ENCODE peak calls at places on chromosomes 6 and 20, in five cellular contexts. N is neuronal stem cell; K is GM23248; S is SJSA1; A is CD4-positive, alpha-beta memory T cell. O is an unnamed sample.

GRCh38 chr6:35611235-35611634 is 77.5 kb downstream of the FKBP5 start:
- DNase-seq in K (peak; percentile 48), A (peak; percentile 45), N (no peak), S (no peak), O (no peak)

GRCh38 chr20:12171927-12172581 is 254.4 kb downstream of the BTBD3 start:
- DNase-seq in A (no peak), K (peak; percentile 24), S (no peak), N (no peak), O (no peak)

GRCh38 chr6:154276810-154277577 is 79.6 kb downstream of the IPCEF1 start:
- DNase-seq in N (no peak), S (no peak), K (peak; percentile 61), A (peak; percentile 64), O (no peak)

GRCh38 chr6:6411115-6411514 is 90.7 kb upstream of the F13A1 start:
- DNase-seq in A (no peak), K (no peak), S (no peak), N (no peak), O (no peak)

GRCh38 chr6:167119680-167120556 is 3.0 kb upstream of the CCR6 start:
- DNase-seq in N (no peak), S (no peak), K (no peak), A (peak; percentile 85), O (no peak)

GRCh38 chr6:156731436-156731835 is 45.7 kb upstream of the ARID1B start:
- DNase-seq in S (no peak), N (no peak), K (peak; percentile 83), A (no peak), O (no peak)

GRCh38 chr6:166623318-166623717 is 3.7 kb downstream of the RPS6KA2 start:
- DNase-seq in N (no peak), A (no peak), S (no peak), K (no peak), O (no peak)

GRCh38 chr6:24704468-24704867 is 14.5 kb downstream of the C6orf62 start:
- DNase-seq in K (no peak), A (no peak), N (no peak), S (no peak), O (no peak)

GRCh38 chr20:13220194-13220856 is 749 bp upstream of the ISM1 start:
- DNase-seq in A (peak; percentile 28), K (peak; percentile 54), S (no peak), N (peak; percentile 46), O (peak; percentile 75)

GRCh38 chr6:105273589-105273988 is 93.8 kb upstream of the POPDC3 start:
- DNase-seq in N (no peak), K (no peak), A (no peak), S (no peak), O (no peak)

GRCh38 chr6:47483853-47484546 is 6.4 kb downstream of the CD2AP start:
- DNase-seq in K (peak; percentile 65), N (no peak), A (no peak), S (no peak), O (no peak)

GRCh38 chr6:106290954-106291353 is 34.6 kb downstream of the ATG5 start:
- DNase-seq in K (no peak), A (no peak), S (no peak), N (no peak), O (no peak)

GRCh38 chr20:53597085-53597482 is 3.4 kb upstream of the ZNF217 start:
- DNase-seq in K (no peak), N (no peak), S (no peak), A (no peak), O (no peak)

GRCh38 chr6:163355471-163355991 is 59.0 kb upstream of the QKI start:
- DNase-seq in A (no peak), S (peak; percentile 59), N (no peak), K (peak; percentile 85), O (peak; percentile 81)

GRCh38 chr6:36615018-36615761 is 21.0 kb downstream of the SRSF3 start:
- DNase-seq in K (peak; percentile 84), A (peak; percentile 65), N (peak; percentile 31), S (no peak), O (no peak)

GRCh38 chr6:44202332-44202971 is 14.3 kb upstream of the MYMX start:
- DNase-seq in N (no peak), K (no peak), S (no peak), A (no peak), O (no peak)

GRCh38 chr20:43736588-43737091 is 9.8 kb upstream of the GTSF1L start:
- DNase-seq in K (no peak), S (no peak), A (no peak), N (peak; percentile 49), O (no peak)

GRCh38 chr20:44835661-44836221 is 25.4 kb upstream of the RIMS4 start:
- DNase-seq in K (no peak), S (no peak), A (no peak), N (no peak), O (no peak)

GRCh38 chr6:33589723-33590530 is 9.9 kb upstream of the BAK1 start:
- DNase-seq in A (peak; percentile 44), S (peak; percentile 82), N (no peak), K (peak; percentile 97), O (peak; percentile 90)

GRCh38 chr6:33591633-33592032 is 11.6 kb upstream of the BAK1 start:
- DNase-seq in K (no peak), N (no peak), A (no peak), S (no peak), O (no peak)

GRCh38 chr6:33589366-33589722 is 9.3 kb upstream of the BAK1 start:
- DNase-seq in A (no peak), K (no peak), S (no peak), N (no peak), O (no peak)

GRCh38 chr6:33592280-33592594 is 12.2 kb upstream of the BAK1 start:
- DNase-seq in A (no peak), N (no peak), K (no peak), S (no peak), O (no peak)

DNA sequence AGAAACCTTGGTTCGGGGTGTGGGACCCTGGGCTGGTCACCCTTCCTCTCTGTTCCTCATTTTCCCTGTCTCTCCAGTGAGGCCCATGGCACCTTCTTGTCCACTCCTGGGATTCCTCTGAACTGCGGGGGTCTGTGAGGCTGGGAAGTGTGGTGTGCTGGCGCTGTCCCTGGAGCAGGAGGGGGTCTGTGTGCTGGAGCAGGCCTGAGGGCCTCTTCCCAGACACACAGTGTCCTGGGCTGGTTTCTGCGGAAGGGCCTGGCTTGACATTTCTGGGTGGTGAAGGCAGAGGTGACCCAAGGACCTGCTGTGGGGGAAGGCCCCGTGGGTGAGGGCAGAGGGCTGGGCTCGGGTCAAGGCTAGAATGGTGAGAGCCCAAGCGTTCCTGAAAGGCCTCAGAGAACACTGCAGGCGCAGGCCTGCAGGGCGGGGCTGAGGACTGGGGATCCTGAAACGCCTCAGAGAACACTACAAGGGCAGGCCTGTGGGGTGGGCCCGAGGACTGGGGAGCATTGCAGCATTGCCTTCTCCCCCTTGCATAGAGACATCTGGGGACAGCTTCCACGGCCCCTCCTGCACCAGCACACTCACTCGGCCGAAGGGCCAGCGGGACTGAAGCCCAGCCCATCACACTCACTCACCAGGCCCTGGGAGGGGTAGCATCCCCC is 10.6 kb upstream of the BAK1 start:
- DNase-seq in S (peak; percentile 41), K (peak; percentile 53), N (no peak), A (no peak), O (peak; percentile 89)
- H3K27ac ChIP-seq in S (peak overlapping the region; percentile 59), K (peak overlapping the region; percentile 80), N (no peak overlapping the region), A (no peak overlapping the region), O (peak overlapping the region; percentile 84)

GRCh38 chr6:143555582-143555981 is 44.1 kb upstream of the FUCA2 start:
- DNase-seq in K (no peak), S (no peak), N (no peak), A (no peak), O (no peak)

GRCh38 chr6:143553337-143553736 is 41.8 kb upstream of the FUCA2 start:
- DNase-seq in N (no peak), K (no peak), A (no peak), S (no peak), O (no peak)

GRCh38 chr6:143556529-143556928 is 45.0 kb upstream of the FUCA2 start:
- DNase-seq in S (peak; percentile 55), A (no peak), N (no peak), K (peak; percentile 90), O (no peak)

GRCh38 chr6:143559101-143559500 is 47.6 kb upstream of the FUCA2 start:
- DNase-seq in A (no peak), S (no peak), K (no peak), N (no peak), O (no peak)

DNA sequence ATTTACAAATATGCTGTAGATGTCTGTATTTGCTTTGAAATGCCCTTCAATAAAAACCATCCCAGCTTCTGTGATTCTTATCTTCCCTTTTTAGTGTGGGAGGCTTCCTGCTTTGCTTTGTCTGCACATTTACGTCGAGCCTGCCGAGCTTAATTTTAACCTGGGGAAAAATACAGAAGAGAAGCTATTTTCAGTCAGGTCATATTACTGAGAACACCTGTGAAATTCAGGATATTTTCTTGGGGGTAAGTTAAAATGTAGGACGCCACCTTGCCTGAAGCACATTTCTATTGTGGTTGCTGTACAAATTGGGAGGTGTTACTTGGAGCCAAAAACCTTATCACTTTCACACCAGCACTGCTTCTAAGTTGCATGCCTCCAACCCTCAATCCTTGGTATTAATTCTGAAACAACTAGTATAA is 43.6 kb upstream of the FUCA2 start:
- DNase-seq in N (no peak), A (no peak), K (no peak), S (no peak), O (no peak)
- H3K9me3 ChIP-seq in N (no peaks in the 10 kb centered on the region), A (no peaks in the 10 kb centered on the region), K (no peaks in the 10 kb centered on the region), S (no peaks in the 10 kb centered on the region), O (no peaks in the 10 kb centered on the region)

GRCh38 chr20:1931830-1932229 is 36.6 kb downstream of the SIRPA start:
- DNase-seq in K (no peak), S (no peak), A (no peak), N (no peak), O (no peak)

GRCh38 chr20:1932971-1933370 is 37.8 kb downstream of the SIRPA start:
- DNase-seq in S (no peak), A (no peak), K (no peak), N (no peak), O (no peak)

GRCh38 chr20:1934162-1934561 is 39.0 kb downstream of the SIRPA start:
- DNase-seq in S (no peak), A (no peak), N (no peak), K (peak; percentile 95), O (no peak)

GRCh38 chr20:1934578-1935573 is 39.7 kb downstream of the SIRPA start:
- DNase-seq in K (peak; percentile 98), A (no peak), S (no peak), N (no peak), O (peak; percentile 46)

DNA sequence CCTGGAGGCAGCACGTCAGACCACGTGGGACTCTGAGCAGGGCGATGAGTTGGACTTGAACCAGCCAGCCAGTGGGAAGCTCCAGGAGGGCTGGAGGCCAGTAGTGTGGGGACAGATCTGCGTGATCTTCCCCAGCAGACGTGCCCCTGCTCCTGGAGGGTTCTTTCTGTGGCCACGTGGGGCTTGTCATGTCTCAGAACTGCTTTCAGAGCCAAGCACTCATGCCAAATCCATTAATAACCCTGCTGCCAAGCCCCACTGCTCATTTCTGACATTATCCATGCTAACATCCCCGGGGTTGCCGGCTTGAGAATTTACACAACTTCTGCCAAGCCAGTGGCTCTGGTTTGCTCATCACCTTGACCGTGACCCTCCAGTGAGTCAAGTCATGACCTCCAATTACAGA is 38.3 kb downstream of the SIRPA start:
- DNase-seq in S (no peak), N (no peak), A (no peak), K (peak; percentile 87), O (no peak)
- H3K27ac ChIP-seq in S (no peak overlapping the region), N (no peak overlapping the region), A (no peak overlapping the region), K (peak overlapping the region; percentile 98), O (no peak overlapping the region)

DNA sequence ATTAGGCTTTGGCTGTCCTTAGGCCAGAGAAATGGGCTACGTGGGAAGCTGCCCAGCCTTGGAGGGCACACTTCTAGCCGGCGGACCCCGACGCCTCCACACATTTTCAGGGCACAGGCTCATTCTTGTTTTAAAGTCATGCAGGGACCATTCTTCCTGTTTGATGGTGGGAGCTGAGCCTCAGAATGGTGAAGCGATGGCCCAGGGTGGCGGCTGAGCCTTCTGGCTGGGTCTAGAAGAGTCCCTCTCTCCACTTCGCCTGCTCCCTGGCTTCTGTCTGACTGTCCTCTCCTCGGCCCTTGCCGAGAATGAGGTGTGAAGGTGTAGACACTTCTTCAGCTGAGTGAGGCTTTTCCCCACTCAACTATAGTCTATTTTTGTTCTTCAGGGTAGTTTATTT is 114.4 kb downstream of the SULF2 start:
- DNase-seq in K (no peak), N (no peak), S (no peak), A (no peak), O (peak; percentile 39)
- H3K9me3 ChIP-seq in K (no peaks in the 10 kb centered on the region), N (no peaks in the 10 kb centered on the region), S (no peaks in the 10 kb centered on the region), A (no peaks in the 10 kb centered on the region), O (no peaks in the 10 kb centered on the region)

O was measured in upper lobe of right lung.